ENCODE peak calls at places on chromosomes 3 and 15, in five cellular contexts. G, W, V, R and Q are unnamed samples.
A peak's percentile ranks its signal among the peaks of the same experiment; 100 is the strongest.

GRCh38 chr3:108031893-108032292 is 58.9 kb downstream of the CD47 start:
- DNase-seq in G (no peak), W (peak; percentile 26), V (no peak), R (no peak), Q (no peak)

GRCh38 chr15:68154923-68155559 is 50.1 kb downstream of the CALML4 start:
- DNase-seq in G (no peak), W (no peak), V (no peak), R (no peak), Q (no peak)

GRCh38 chr3:123082370-123083065 is 15.7 kb downstream of the PDIA5 start:
- DNase-seq in G (no peak), W (no peak), V (no peak), R (no peak), Q (no peak)

GRCh38 chr3:40108643-40109042 is 200.9 kb upstream of the EIF1B start:
- DNase-seq in G (no peak), W (peak; percentile 42), V (no peak), R (no peak), Q (no peak)

GRCh38 chr3:188554404-188554803 is 400.4 kb downstream of the LPP start:
- DNase-seq in G (no peak), W (no peak), V (no peak), R (no peak), Q (no peak)

GRCh38 chr15:47588968-47589367 is 128.3 kb upstream of the SEMA6D start:
- DNase-seq in G (no peak), W (no peak), V (no peak), R (no peak), Q (no peak)

GRCh38 chr3:172369590-172370259 is 78.5 kb downstream of the GHSR start:
- DNase-seq in G (no peak), W (no peak), V (no peak), R (no peak), Q (no peak)

GRCh38 chr15:42994546-42994945 is 74.0 kb upstream of the TTBK2 start:
- DNase-seq in G (no peak), W (no peak), V (no peak), R (no peak), Q (no peak)

GRCh38 chr3:106678657-106679390 is 698.4 kb upstream of the CCDC54 start:
- DNase-seq in G (no peak), W (no peak), V (no peak), R (no peak), Q (no peak)

GRCh38 chr3:32960404-32961160 is 9.1 kb downstream of the CCR4 start:
- DNase-seq in G (no peak), W (peak; percentile 7), V (no peak), R (no peak), Q (no peak)

GRCh38 chr3:142886938-142887337 is 1.9 kb downstream of the PCOLCE2 start:
- DNase-seq in G (peak; percentile 53), W (no peak), V (no peak), R (no peak), Q (no peak)

GRCh38 chr3:17430574-17430973 is 311.9 kb downstream of the TBC1D5 start:
- DNase-seq in G (no peak), W (no peak), V (no peak), R (no peak), Q (no peak)

GRCh38 chr3:13500133-13500885 is 20.2 kb downstream of the HDAC11 start:
- DNase-seq in G (no peak), W (no peak), V (peak; percentile 66), R (no peak), Q (no peak)

GRCh38 chr3:34421762-34422161 is 623.3 kb downstream of the PDCD6IP start:
- DNase-seq in G (no peak), W (no peak), V (no peak), R (no peak), Q (no peak)

GRCh38 chr3:169526246-169526645 is 137.3 kb downstream of the MECOM start:
- DNase-seq in G (peak; percentile 59), W (no peak), V (no peak), R (no peak), Q (no peak)

GRCh38 chr3:53493997-53494791 is at the start of gene CACNA1D:
- DNase-seq in G (no peak), W (peak; percentile 50), V (no peak), R (no peak), Q (peak; percentile 87)

GRCh38 chr15:69790632-69791031 is 307.1 kb downstream of the TLE3 start:
- DNase-seq in G (no peak), W (no peak), V (no peak), R (no peak), Q (no peak)

GRCh38 chr15:61367953-61368352 is 138.9 kb upstream of the RORA start:
- DNase-seq in G (no peak), W (no peak), V (no peak), R (no peak), Q (no peak)

GRCh38 chr3:29083607-29084120 is 197.2 kb upstream of the RBMS3 start:
- DNase-seq in G (no peak), W (no peak), V (no peak), R (no peak), Q (no peak)

GRCh38 chr3:134796313-134797079 is 1.4 kb downstream of the EPHB1 start:
- DNase-seq in G (no peak), W (peak; percentile 62), V (peak; percentile 76), R (no peak), Q (no peak)

GRCh38 chr3:9028134-9028533 is 64.9 kb upstream of the RAD18 start:
- DNase-seq in G (no peak), W (peak; percentile 94), V (peak; percentile 95), R (no peak), Q (peak; percentile 87)

GRCh38 chr3:142022381-142022780 is 127.0 kb downstream of the TFDP2 start:
- DNase-seq in G (no peak), W (no peak), V (no peak), R (no peak), Q (no peak)

GRCh38 chr15:97961067-97961954 is 808 bp downstream of the ARRDC4 start:
- DNase-seq in G (peak; percentile 41), W (no peak), V (peak; percentile 86), R (no peak), Q (peak; percentile 88)

GRCh38 chr3:57169106-57169505 is 4.0 kb upstream of the IL17RD start:
- DNase-seq in G (no peak), W (no peak), V (no peak), R (no peak), Q (no peak)

GRCh38 chr15:52682776-52683175 is 3.6 kb upstream of the ATOSA start:
- DNase-seq in G (peak; percentile 85), W (no peak), V (no peak), R (no peak), Q (no peak)

GRCh38 chr3:41370307-41370706 is 171.0 kb downstream of the CTNNB1 start:
- DNase-seq in G (no peak), W (no peak), V (no peak), R (no peak), Q (no peak)

GRCh38 chr15:84992157-84992940 is 10.7 kb downstream of the PDE8A start:
- DNase-seq in G (peak; percentile 92), W (no peak), V (no peak), R (no peak), Q (no peak)

GRCh38 chr3:144229237-144229830 is 257.7 kb downstream of the DIPK2A start:
- DNase-seq in G (no peak), W (no peak), V (no peak), R (no peak), Q (no peak)

GRCh38 chr15:70266412-70267089 is 168.8 kb upstream of the TLE3 start:
- DNase-seq in G (peak; percentile 87), W (peak; percentile 94), V (peak; percentile 90), R (no peak), Q (peak; percentile 91)

GRCh38 chr3:127171320-127171719 is 21.6 kb upstream of the PRR23E start:
- DNase-seq in G (no peak), W (no peak), V (peak; percentile 61), R (no peak), Q (no peak)

GRCh38 chr15:88909956-88910831 is 3.0 kb downstream of the MFGE8 start:
- DNase-seq in G (no peak), W (no peak), V (no peak), R (no peak), Q (peak; percentile 3)

GRCh38 chr15:88906551-88906950 is 6.6 kb downstream of the MFGE8 start:
- DNase-seq in G (no peak), W (no peak), V (no peak), R (no peak), Q (no peak)

GRCh38 chr15:88907111-88907510 is 6.1 kb downstream of the MFGE8 start:
- DNase-seq in G (no peak), W (no peak), V (no peak), R (no peak), Q (peak; percentile 71)

GRCh38 chr15:88908123-88908522 is 5.1 kb downstream of the MFGE8 start:
- DNase-seq in G (no peak), W (no peak), V (no peak), R (no peak), Q (no peak)

DNA sequence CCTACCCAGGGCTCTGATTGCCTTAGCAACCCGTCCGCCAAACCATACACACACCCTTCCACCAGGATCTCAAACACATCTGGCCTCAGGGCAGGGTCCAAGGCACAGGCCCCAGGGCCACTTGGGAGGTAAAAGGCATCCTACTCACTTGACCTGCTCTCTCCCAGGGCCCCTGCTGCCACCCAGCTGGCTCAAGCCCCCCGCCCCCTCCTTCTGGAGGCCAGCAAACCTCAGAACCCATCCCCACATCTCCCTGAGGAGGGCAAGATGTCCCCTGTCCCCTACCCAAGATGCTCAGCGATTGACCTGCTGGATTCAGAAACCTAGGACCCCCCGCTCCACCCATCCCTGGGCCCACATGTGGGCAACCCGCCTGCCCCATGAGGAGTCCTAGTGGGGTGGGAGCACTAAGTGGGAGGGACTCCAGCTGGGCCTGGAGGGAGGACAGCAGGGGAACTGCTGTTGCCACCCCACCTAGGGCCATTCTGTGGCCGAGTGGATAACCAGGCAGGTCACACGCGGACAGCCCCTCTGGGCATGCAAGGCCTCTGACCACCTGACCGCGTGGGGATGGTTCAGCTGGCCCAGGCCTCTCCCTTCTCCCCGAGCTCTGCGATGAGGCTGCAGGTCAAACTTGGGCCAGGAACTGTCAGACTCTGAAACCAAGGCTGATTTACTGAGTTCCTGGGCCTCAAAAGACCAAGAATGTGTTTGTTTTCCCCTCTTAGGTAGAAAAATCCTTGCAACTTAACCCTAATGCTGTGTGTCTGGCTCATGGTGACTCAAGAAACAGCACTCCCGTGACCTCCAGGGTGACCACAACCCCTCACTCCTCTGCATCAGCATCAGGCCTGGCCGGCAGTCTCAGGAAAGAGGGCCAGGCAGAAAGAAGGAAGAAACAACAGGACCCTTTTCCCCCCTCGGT is 4.2 kb downstream of the MFGE8 start:
- DNase-seq in G (no peak), W (no peak), V (no peak), R (no peak), Q (peak; percentile 70)
- H3K4me1 ChIP-seq in G (peaks cover 19% of the 10 kb centered on the region), W (peaks cover 83% of the 10 kb centered on the region), V (no peaks in the 10 kb centered on the region), R (peaks cover 79% of the 10 kb centered on the region), Q (peaks cover 39% of the 10 kb centered on the region)

DNA sequence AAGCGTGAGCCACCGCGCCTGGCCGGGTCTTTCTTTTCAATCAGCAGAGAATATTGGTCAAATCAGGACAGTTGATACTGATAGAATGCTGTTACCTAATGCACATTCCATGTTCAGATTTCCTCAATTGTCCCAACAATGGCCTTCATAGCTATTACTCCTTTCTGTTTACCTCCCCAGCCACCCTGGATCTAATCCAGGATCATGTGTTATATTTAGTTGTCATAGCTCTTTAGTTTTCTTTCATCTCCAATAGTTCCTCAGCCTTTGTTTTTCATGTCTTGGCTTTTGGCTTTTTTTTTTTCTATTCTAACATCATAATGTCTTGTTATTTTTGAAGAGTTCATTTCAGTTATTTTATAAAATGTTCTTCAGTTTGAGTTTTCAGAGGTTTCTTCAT is 14.6 kb downstream of the USP3 start:
- DNase-seq in G (no peak), W (no peak), V (no peak), R (no peak), Q (no peak)
- H3K4me1 ChIP-seq in G (peaks cover 46% of the 10 kb centered on the region), W (peaks cover 94% of the 10 kb centered on the region), V (peaks cover 3% of the 10 kb centered on the region), R (peaks cover 95% of the 10 kb centered on the region), Q (peaks cover 23% of the 10 kb centered on the region)

GRCh38 chr15:101532865-101533264 is 43.4 kb upstream of the PCSK6 start:
- DNase-seq in G (no peak), W (peak; percentile 88), V (no peak), R (no peak), Q (no peak)
- H3K4me1 ChIP-seq in G (peaks cover 25% of the 10 kb centered on the region), W (peaks cover 15% of the 10 kb centered on the region), V (no peaks in the 10 kb centered on the region), R (peaks cover 14% of the 10 kb centered on the region), Q (peaks cover 9% of the 10 kb centered on the region)

GRCh38 chr3:72345237-72345878 is 502.9 kb downstream of the SHQ1 start:
- DNase-seq in G (no peak), W (no peak), V (peak; percentile 1), R (no peak), Q (no peak)
- H3K4me1 ChIP-seq in G (no peaks in the 10 kb centered on the region), W (peaks cover 49% of the 10 kb centered on the region), V (no peaks in the 10 kb centered on the region), R (peaks cover 42% of the 10 kb centered on the region), Q (no peaks in the 10 kb centered on the region)